ENCODE peak calls at places on chromosomes 1 and 21, in ten cellular contexts. D, F, J, H, Q, R, X, N, C and I are unnamed samples.

GRCh38 chr1:94792473-94792875 is 27.7 kb upstream of the SLC44A3 start:
- DNase-seq in D (no peak), H (peak; percentile 84), F (no peak), X (peak; percentile 41), N (no peak), R (peak; percentile 88), C (no peak), J (no peak), Q (no peak), I (peak; percentile 96)

GRCh38 chr1:83834621-83835264 is 164.2 kb downstream of the TTLL7 start:
- DNase-seq in H (no peak), C (no peak), N (no peak), D (no peak), R (no peak), J (no peak), F (no peak), X (no peak), Q (no peak), I (no peak)

GRCh38 chr21:41251961-41252642 is 64.5 kb upstream of the FAM3B start:
- DNase-seq in D (no peak), C (peak; percentile 97), J (no peak), F (no peak), N (no peak), X (no peak), H (peak; percentile 97), R (peak; percentile 72), Q (no peak), I (peak; percentile 74)

GRCh38 chr1:177164380-177165068 is at the start of gene ASTN1:
- DNase-seq in Q (peak; percentile 54), F (no peak), H (peak; percentile 11), J (peak; percentile 84), D (no peak), X (no peak), R (peak; percentile 25), N (peak; percentile 57), C (no peak), I (no peak)

GRCh38 chr21:32994305-32994704 is 31.4 kb upstream of the OLIG2 start:
- DNase-seq in X (peak; percentile 59), N (no peak), H (peak; percentile 2), C (no peak), J (no peak), F (no peak), D (no peak), R (peak; percentile 54), Q (peak; percentile 23), I (no peak)

GRCh38 chr1:31787261-31787660 is 23.1 kb upstream of the ADGRB2 start:
- DNase-seq in H (no peak), Q (no peak), F (no peak), X (no peak), C (no peak), R (no peak), J (no peak), D (no peak), N (peak; percentile 40), I (no peak)

GRCh38 chr1:171422489-171422888 is 62.8 kb upstream of the PRRC2C start:
- DNase-seq in X (no peak), H (peak; percentile 56), Q (no peak), J (no peak), N (no peak), D (no peak), C (peak; percentile 35), F (no peak), R (peak; percentile 57), I (peak; percentile 24)

GRCh38 chr1:43383449-43383848 is 6.2 kb downstream of the MED8 start:
- DNase-seq in R (no peak), N (no peak), Q (no peak), F (no peak), H (no peak), X (no peak), J (no peak), C (no peak), D (no peak), I (no peak)

GRCh38 chr21:42102063-42102462 is 30.9 kb downstream of the UMODL1 start:
- DNase-seq in Q (no peak), N (no peak), R (no peak), D (no peak), H (peak; percentile 79), J (no peak), F (no peak), X (peak; percentile 64), C (peak; percentile 81), I (peak; percentile 64)

GRCh38 chr1:183318433-183318832 is 99.7 kb downstream of the NMNAT2 start:
- DNase-seq in N (peak; percentile 89), R (peak; percentile 94), J (peak; percentile 61), C (peak; percentile 75), Q (peak; percentile 80), D (no peak), X (no peak), H (peak; percentile 79), F (peak; percentile 50), I (peak; percentile 88)

GRCh38 chr1:187654635-187655034 is 825.9 kb downstream of the PLA2G4A start:
- DNase-seq in X (no peak), N (no peak), R (peak; percentile 1), C (peak; percentile 58), D (no peak), H (peak; percentile 69), J (no peak), F (no peak), Q (no peak), I (peak; percentile 19)

GRCh38 chr1:208896768-208897167 is 652.6 kb upstream of the PLXNA2 start:
- DNase-seq in H (no peak), F (no peak), J (no peak), R (no peak), D (no peak), N (no peak), C (no peak), X (no peak), Q (no peak), I (no peak)

GRCh38 chr1:83583351-83584014 is 415.4 kb downstream of the TTLL7 start:
- DNase-seq in J (peak; percentile 10), X (no peak), C (no peak), R (peak; percentile 30), H (no peak), D (no peak), Q (no peak), F (no peak), N (no peak), I (no peak)

GRCh38 chr1:94396356-94396755 is 21.8 kb upstream of the ABCD3 start:
- DNase-seq in N (no peak), D (no peak), X (no peak), H (no peak), C (no peak), Q (peak; percentile 28), F (no peak), J (peak; percentile 51), R (no peak), I (no peak)

GRCh38 chr1:50218344-50218743 is 109.6 kb downstream of the ELAVL4 start:
- DNase-seq in R (no peak), J (no peak), H (no peak), F (no peak), X (no peak), C (no peak), Q (no peak), D (no peak), N (no peak), I (no peak)

GRCh38 chr1:180773210-180773865 is 139.4 kb upstream of the KIAA1614 start:
- DNase-seq in R (peak; percentile 67), F (no peak), C (peak; percentile 72), J (no peak), X (no peak), H (peak; percentile 79), N (no peak), Q (no peak), D (no peak), I (peak; percentile 51)
- H3K9ac ChIP-seq in R (no peak overlapping the region), F (no peak overlapping the region), C (no peak overlapping the region), J (no peak overlapping the region), X (no peak overlapping the region), H (no peak overlapping the region), N (no peak overlapping the region), Q (no peak overlapping the region), D (no peak overlapping the region), I (no peak overlapping the region)

GRCh38 chr1:223503348-223503747 is 110.1 kb downstream of the CCDC185 start:
- DNase-seq in Q (no peak), F (no peak), R (no peak), N (no peak), D (no peak), J (no peak), C (no peak), H (no peak), X (no peak), I (no peak)
- H3K9ac ChIP-seq in Q (no peak overlapping the region), F (no peak overlapping the region), R (no peak overlapping the region), N (no peak overlapping the region), D (no peak overlapping the region), J (no peak overlapping the region), C (no peak overlapping the region), H (no peak overlapping the region), X (no peak overlapping the region), I (no peak overlapping the region)

DNA sequence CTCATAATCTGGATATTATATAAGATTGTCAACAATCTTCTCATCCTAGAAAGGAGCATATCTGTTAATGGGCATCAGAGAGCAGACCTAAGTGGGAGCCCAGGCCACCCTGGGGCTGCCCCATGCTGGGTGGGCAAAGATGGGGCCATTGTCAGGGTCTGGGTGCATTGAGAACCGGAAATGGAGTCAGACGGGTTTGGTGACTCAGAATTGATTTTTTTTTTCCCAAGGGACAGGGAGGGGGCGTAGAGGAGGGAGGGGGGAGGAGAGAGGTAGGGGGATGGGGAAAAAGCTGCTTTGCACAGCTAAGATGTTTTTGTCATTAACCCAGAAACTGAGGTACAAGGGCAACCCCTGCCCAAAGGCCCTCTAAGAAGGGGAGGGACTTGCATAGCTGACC is 1.3 kb downstream of the ATXN7L2 start:
- DNase-seq in J (no peak), D (no peak), F (no peak), X (no peak), N (no peak), C (no peak), Q (no peak), H (no peak), R (peak; percentile 25), I (no peak)
- H3K9ac ChIP-seq in J (no peak overlapping the region), D (peak overlapping the region; percentile 96), F (no peak overlapping the region), X (no peak overlapping the region), N (no peak overlapping the region), C (peak overlapping the region; percentile 90), Q (peak overlapping the region; percentile 93), H (no peak overlapping the region), R (peak overlapping the region; percentile 89), I (no peak overlapping the region)

GRCh38 chr1:160789702-160790611 is 6.0 kb upstream of the LY9 start:
- DNase-seq in Q (no peak), X (no peak), C (no peak), H (no peak), N (no peak), R (no peak), D (no peak), J (no peak), F (no peak), I (no peak)

GRCh38 chr1:160794396-160794795 is 1.6 kb upstream of the LY9 start:
- DNase-seq in D (no peak), Q (no peak), C (no peak), N (no peak), J (no peak), R (no peak), X (no peak), F (no peak), H (no peak), I (no peak)

DNA sequence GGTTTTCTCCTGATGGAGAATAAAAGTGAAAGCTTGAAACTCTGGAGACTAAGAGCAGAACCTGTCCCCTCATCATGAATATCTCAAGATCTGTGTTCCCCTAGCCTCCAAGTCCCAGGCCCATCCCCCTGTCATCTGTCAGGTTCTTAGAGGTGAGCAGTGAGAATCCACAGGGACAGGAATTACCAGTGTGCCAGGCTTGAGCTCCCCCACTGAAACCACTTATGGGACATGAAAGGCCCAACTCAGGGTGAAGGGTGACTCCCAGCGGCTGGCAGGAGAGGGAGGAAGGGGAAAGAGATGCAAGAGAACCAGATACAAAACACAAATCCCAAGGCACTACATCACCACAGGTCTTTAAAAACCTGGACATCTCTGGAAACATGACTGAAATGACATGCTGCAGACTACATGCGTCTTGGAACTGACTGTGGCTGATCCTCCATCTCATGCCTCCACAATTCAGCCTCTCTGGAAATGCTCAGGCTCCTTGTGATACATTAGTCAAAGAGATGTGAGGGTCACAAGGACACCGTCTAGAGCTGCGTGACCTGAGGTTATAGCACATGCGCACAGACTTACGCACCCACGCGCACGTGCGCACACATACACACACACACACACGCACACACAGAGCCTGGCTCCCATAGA is 6.8 kb upstream of the LY9 start:
- DNase-seq in R (no peak), X (no peak), D (no peak), N (no peak), C (no peak), Q (no peak), F (no peak), J (no peak), H (no peak), I (no peak)
- H3K9ac ChIP-seq in R (no peak overlapping the region), X (no peak overlapping the region), D (no peak overlapping the region), N (no peak overlapping the region), C (no peak overlapping the region), Q (no peak overlapping the region), F (no peak overlapping the region), J (no peak overlapping the region), H (no peak overlapping the region), I (no peak overlapping the region)